ENCODE peak calls at places on chromosomes 5 and 9, in seven cellular contexts. One of them, this sample, is unnamed.
A peak's percentile ranks its signal among the peaks of the same experiment; 100 is the strongest.

GRCh38 chr5:157730900-157731271 is 334 bp upstream of the THG1L start:
- DNase-seq in epithelial cell of esophagus: no peak
- DNase-seq in thyroid gland: no peak
- DNase-seq in fibroblast of lung: no peak
- DNase-seq in tibial artery: no peak
- DNase-seq in dorsolateral prefrontal cortex: no peak
- DNase-seq in transverse colon: no peak
- DNase-seq in this sample: no peak

GRCh38 chr5:7876867-7877266 is 7.9 kb downstream of the MTRR start:
- DNase-seq in epithelial cell of esophagus: peak; percentile 76
- DNase-seq in thyroid gland: no peak
- DNase-seq in dorsolateral prefrontal cortex: no peak
- DNase-seq in tibial artery: no peak
- DNase-seq in transverse colon: no peak
- DNase-seq in fibroblast of lung: peak; percentile 71
- DNase-seq in this sample: no peak

GRCh38 chr9:134661299-134661698 is 19.7 kb downstream of the COL5A1 start:
- DNase-seq in epithelial cell of esophagus: no peak
- DNase-seq in tibial artery: no peak
- DNase-seq in dorsolateral prefrontal cortex: no peak
- DNase-seq in fibroblast of lung: no peak
- DNase-seq in thyroid gland: no peak
- DNase-seq in transverse colon: no peak
- DNase-seq in this sample: no peak

GRCh38 chr5:170467000-170467707 is 36.7 kb upstream of the KCNIP1 start:
- DNase-seq in epithelial cell of esophagus: peak; percentile 92
- DNase-seq in fibroblast of lung: peak; percentile 93
- DNase-seq in dorsolateral prefrontal cortex: no peak
- DNase-seq in transverse colon: no peak
- DNase-seq in thyroid gland: no peak
- DNase-seq in tibial artery: no peak
- DNase-seq in this sample: no peak

GRCh38 chr9:99239341-99240055 is 17.4 kb downstream of the SEC61B start:
- DNase-seq in epithelial cell of esophagus: peak; percentile 11
- DNase-seq in dorsolateral prefrontal cortex: no peak
- DNase-seq in transverse colon: no peak
- DNase-seq in fibroblast of lung: peak; percentile 60
- DNase-seq in thyroid gland: no peak
- DNase-seq in tibial artery: no peak
- DNase-seq in this sample: no peak

GRCh38 chr9:70297141-70297540 is 38.4 kb downstream of the SMC5 start:
- DNase-seq in tibial artery: no peak
- DNase-seq in epithelial cell of esophagus: peak; percentile 9
- DNase-seq in transverse colon: no peak
- DNase-seq in fibroblast of lung: peak; percentile 14
- DNase-seq in dorsolateral prefrontal cortex: no peak
- DNase-seq in thyroid gland: no peak
- DNase-seq in this sample: no peak

GRCh38 chr9:18985996-18986395 is 47.0 kb downstream of the SAXO1 start:
- DNase-seq in fibroblast of lung: no peak
- DNase-seq in tibial artery: no peak
- DNase-seq in epithelial cell of esophagus: no peak
- DNase-seq in thyroid gland: no peak
- DNase-seq in dorsolateral prefrontal cortex: no peak
- DNase-seq in transverse colon: no peak
- DNase-seq in this sample: no peak

GRCh38 chr9:93942176-93942575 is 13.0 kb downstream of the BARX1 start:
- DNase-seq in transverse colon: no peak
- DNase-seq in dorsolateral prefrontal cortex: no peak
- DNase-seq in fibroblast of lung: no peak
- DNase-seq in tibial artery: no peak
- DNase-seq in epithelial cell of esophagus: peak; percentile 52
- DNase-seq in thyroid gland: no peak
- DNase-seq in this sample: no peak

GRCh38 chr5:10133830-10134229 is 115.9 kb downstream of the ATPSCKMT start:
- DNase-seq in transverse colon: no peak
- DNase-seq in fibroblast of lung: no peak
- DNase-seq in thyroid gland: no peak
- DNase-seq in dorsolateral prefrontal cortex: no peak
- DNase-seq in epithelial cell of esophagus: no peak
- DNase-seq in tibial artery: no peak
- DNase-seq in this sample: no peak

GRCh38 chr9:78606011-78606410 is 309.1 kb downstream of the PSAT1 start:
- DNase-seq in thyroid gland: no peak
- DNase-seq in transverse colon: no peak
- DNase-seq in fibroblast of lung: peak; percentile 69
- DNase-seq in tibial artery: no peak
- DNase-seq in dorsolateral prefrontal cortex: no peak
- DNase-seq in epithelial cell of esophagus: no peak
- DNase-seq in this sample: no peak

GRCh38 chr9:98081477-98082219 is 25.1 kb downstream of the NANS start:
- DNase-seq in dorsolateral prefrontal cortex: no peak
- DNase-seq in tibial artery: no peak
- DNase-seq in fibroblast of lung: peak; percentile 10
- DNase-seq in epithelial cell of esophagus: peak; percentile 77
- DNase-seq in transverse colon: peak; percentile 57
- DNase-seq in thyroid gland: no peak
- DNase-seq in this sample: no peak

GRCh38 chr5:59296317-59297264 is 596.9 kb downstream of the PDE4D start:
- DNase-seq in dorsolateral prefrontal cortex: no peak
- DNase-seq in fibroblast of lung: peak; percentile 60
- DNase-seq in tibial artery: no peak
- DNase-seq in thyroid gland: no peak
- DNase-seq in epithelial cell of esophagus: peak; percentile 65
- DNase-seq in transverse colon: no peak
- DNase-seq in this sample: no peak
- H3K4me3 ChIP-seq in dorsolateral prefrontal cortex: peak overlapping the region; percentile 54
- H3K4me3 ChIP-seq in fibroblast of lung: peak overlapping the region; percentile 59
- H3K4me3 ChIP-seq in tibial artery: peak overlapping the region; percentile 47
- H3K4me3 ChIP-seq in thyroid gland: no peak overlapping the region
- H3K4me3 ChIP-seq in epithelial cell of esophagus: peak overlapping the region; percentile 43
- H3K4me3 ChIP-seq in transverse colon: peak overlapping the region; percentile 21
- H3K4me3 ChIP-seq in this sample: peak overlapping the region; percentile 30

DNA sequence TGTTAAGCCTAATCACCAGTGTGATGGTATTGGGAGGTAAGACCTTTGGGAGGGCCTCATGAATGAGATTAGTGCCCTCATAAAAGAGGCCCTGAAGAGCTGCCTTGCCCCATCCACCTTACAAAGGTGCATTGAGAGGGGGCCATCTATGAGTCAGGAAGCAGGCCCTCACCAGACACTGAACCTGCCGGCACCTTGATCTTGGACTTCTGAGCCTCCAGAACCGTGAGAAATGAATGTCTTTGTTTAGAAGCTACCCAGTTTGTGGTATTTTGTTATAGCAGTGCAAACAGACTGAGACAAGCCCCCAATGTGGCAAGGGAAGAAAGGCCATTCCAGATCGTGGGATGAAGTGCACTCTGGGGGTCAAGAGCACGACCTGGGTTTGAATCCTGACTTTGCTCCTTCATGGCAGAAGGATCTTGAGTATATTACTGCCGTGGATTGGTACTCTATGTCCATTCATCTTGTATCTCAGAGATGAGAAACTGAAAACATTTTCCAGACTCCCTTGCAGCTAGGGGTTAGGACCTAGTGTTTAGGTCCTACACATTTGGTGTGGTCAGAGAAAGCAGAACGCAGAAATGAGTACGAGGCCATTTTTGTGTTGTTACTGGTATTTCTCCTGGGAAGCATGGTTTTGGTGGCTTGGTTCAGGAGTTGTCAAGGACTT is 86.7 kb downstream of the PTCH1 start:
- DNase-seq in fibroblast of lung: no peak
- DNase-seq in tibial artery: no peak
- DNase-seq in transverse colon: no peak
- DNase-seq in dorsolateral prefrontal cortex: no peak
- DNase-seq in thyroid gland: no peak
- DNase-seq in epithelial cell of esophagus: no peak
- DNase-seq in this sample: no peak
- TF ChIP-seq CTCF in fibroblast of lung: no peak
- TF ChIP-seq CTCF in tibial artery: no peak
- TF ChIP-seq CTCF in transverse colon: no peak
- TF ChIP-seq CTCF in dorsolateral prefrontal cortex: no peak
- TF ChIP-seq CTCF in thyroid gland: no peak
- TF ChIP-seq CTCF in epithelial cell of esophagus: no peak
- TF ChIP-seq CTCF in this sample: no peak

DNA sequence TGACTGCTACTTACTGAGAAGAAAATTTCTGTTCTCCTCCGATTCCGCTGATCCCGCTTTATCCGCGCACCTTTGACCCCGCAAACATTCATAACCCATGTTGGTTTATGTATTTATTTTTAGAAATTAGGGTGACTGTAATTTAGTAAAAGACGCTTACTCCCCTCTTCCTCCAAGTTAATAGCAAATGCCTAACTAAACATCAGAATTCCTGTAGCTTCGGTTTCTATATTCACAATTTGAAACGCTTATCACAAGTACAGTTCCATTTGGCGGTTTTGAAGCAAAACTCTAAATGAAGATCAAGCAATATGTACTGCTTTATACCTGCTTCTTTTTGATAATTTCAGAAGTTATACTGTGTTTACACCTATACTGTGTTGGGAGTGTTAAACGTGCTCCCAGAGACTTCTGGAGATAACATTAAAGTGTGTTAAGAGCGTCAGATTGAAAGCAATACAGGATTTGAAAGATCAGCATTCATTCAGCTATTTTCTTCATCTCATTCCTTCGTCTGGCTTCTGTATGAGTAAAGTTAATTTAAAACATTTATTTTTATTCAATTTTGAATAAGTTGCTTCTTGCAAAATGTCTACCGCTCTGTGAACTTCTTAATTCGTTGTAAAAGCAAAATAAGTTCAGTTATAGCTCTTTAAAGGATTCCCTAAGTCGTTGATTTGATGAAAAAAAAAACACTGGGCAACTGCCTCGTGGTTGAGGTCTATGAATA is 2.4 kb downstream of the PRDM6 start:
- DNase-seq in tibial artery: no peak
- DNase-seq in thyroid gland: no peak
- DNase-seq in fibroblast of lung: peak; percentile 16
- DNase-seq in transverse colon: no peak
- DNase-seq in epithelial cell of esophagus: no peak
- DNase-seq in dorsolateral prefrontal cortex: no peak
- DNase-seq in this sample: no peak
- H3K4me3 ChIP-seq in tibial artery: peak overlapping the region; percentile 69
- H3K4me3 ChIP-seq in thyroid gland: no peak overlapping the region
- H3K4me3 ChIP-seq in fibroblast of lung: peak overlapping the region; percentile 99
- H3K4me3 ChIP-seq in transverse colon: peak overlapping the region; percentile 51
- H3K4me3 ChIP-seq in epithelial cell of esophagus: no peak overlapping the region
- H3K4me3 ChIP-seq in dorsolateral prefrontal cortex: no peak overlapping the region
- H3K4me3 ChIP-seq in this sample: no peak overlapping the region

GRCh38 chr5:82593481-82593880 is 315.3 kb upstream of the RPS23 start:
- DNase-seq in fibroblast of lung: peak; percentile 85
- DNase-seq in dorsolateral prefrontal cortex: no peak
- DNase-seq in transverse colon: no peak
- DNase-seq in thyroid gland: no peak
- DNase-seq in epithelial cell of esophagus: no peak
- DNase-seq in tibial artery: no peak
- DNase-seq in this sample: no peak
- TF ChIP-seq CTCF in fibroblast of lung: no peak
- TF ChIP-seq CTCF in dorsolateral prefrontal cortex: no peak
- TF ChIP-seq CTCF in transverse colon: no peak
- TF ChIP-seq CTCF in thyroid gland: no peak
- TF ChIP-seq CTCF in epithelial cell of esophagus: no peak
- TF ChIP-seq CTCF in tibial artery: no peak
- TF ChIP-seq CTCF in this sample: no peak

GRCh38 chr5:58459860-58460726 is at the start of gene PLK2:
- DNase-seq in tibial artery: peak; percentile 93
- DNase-seq in dorsolateral prefrontal cortex: peak; percentile 97
- DNase-seq in fibroblast of lung: peak; percentile 92
- DNase-seq in epithelial cell of esophagus: peak; percentile 94
- DNase-seq in thyroid gland: peak; percentile 90
- DNase-seq in transverse colon: peak; percentile 96
- DNase-seq in this sample: peak; percentile 75
- H3K4me3 ChIP-seq in tibial artery: peak within 1 kb of the TSS; percentile 57
- H3K4me3 ChIP-seq in dorsolateral prefrontal cortex: peak within 1 kb of the TSS; percentile 86
- H3K4me3 ChIP-seq in fibroblast of lung: peak within 1 kb of the TSS; percentile 89
- H3K4me3 ChIP-seq in epithelial cell of esophagus: peak within 1 kb of the TSS; percentile 84
- H3K4me3 ChIP-seq in thyroid gland: peak within 1 kb of the TSS; percentile 85
- H3K4me3 ChIP-seq in transverse colon: peak within 1 kb of the TSS; percentile 90
- H3K4me3 ChIP-seq in this sample: peak within 1 kb of the TSS; percentile 80

GRCh38 chr9:137665697-137666504 is 47.1 kb downstream of the EHMT1 start:
- DNase-seq in fibroblast of lung: peak; percentile 27
- DNase-seq in transverse colon: no peak
- DNase-seq in tibial artery: no peak
- DNase-seq in epithelial cell of esophagus: no peak
- DNase-seq in thyroid gland: no peak
- DNase-seq in dorsolateral prefrontal cortex: peak; percentile 57
- DNase-seq in this sample: no peak
- TF ChIP-seq CTCF in fibroblast of lung: peak; percentile 5
- TF ChIP-seq CTCF in transverse colon: peak; percentile 12
- TF ChIP-seq CTCF in tibial artery: no peak
- TF ChIP-seq CTCF in epithelial cell of esophagus: no peak
- TF ChIP-seq CTCF in thyroid gland: no peak
- TF ChIP-seq CTCF in dorsolateral prefrontal cortex: no peak
- TF ChIP-seq CTCF in this sample: no peak